ENCODE peak calls at places on chromosome 3, in nine cellular contexts. One of them, this sample, is unnamed. For H3K4me1, the result is how much of the 10 kb centered on the place peaks cover.

GRCh38 chr3:16011376-16011775 is 163.1 kb upstream of the GALNT15 start:
- DNase-seq in HCT116: no peak
- DNase-seq in Peyer's patch: no peak
- DNase-seq in gastrocnemius medialis: no peak
- DNase-seq in tibial nerve: no peak
- DNase-seq in A549: no peak
- DNase-seq in sigmoid colon: no peak
- DNase-seq in transverse colon: no peak
- DNase-seq in body of pancreas: no peak
- DNase-seq in this sample: no peak

GRCh38 chr3:13073042-13073906 is at the start of gene IQSEC1:
- DNase-seq in gastrocnemius medialis: no peak
- DNase-seq in body of pancreas: peak
- DNase-seq in transverse colon: peak
- DNase-seq in tibial nerve: no peak
- DNase-seq in A549: no peak
- DNase-seq in sigmoid colon: no peak
- DNase-seq in Peyer's patch: peak
- DNase-seq in HCT116: no peak
- DNase-seq in this sample: peak

GRCh38 chr3:146125946-146126345 is 35.0 kb downstream of the PLOD2 start:
- DNase-seq in transverse colon: no peak
- DNase-seq in HCT116: no peak
- DNase-seq in A549: peak
- DNase-seq in tibial nerve: no peak
- DNase-seq in Peyer's patch: no peak
- DNase-seq in sigmoid colon: no peak
- DNase-seq in body of pancreas: no peak
- DNase-seq in gastrocnemius medialis: no peak
- DNase-seq in this sample: no peak

GRCh38 chr3:86973440-86973839 is 17.5 kb downstream of the VGLL3 start:
- DNase-seq in HCT116: no peak
- DNase-seq in transverse colon: no peak
- DNase-seq in sigmoid colon: no peak
- DNase-seq in body of pancreas: no peak
- DNase-seq in tibial nerve: no peak
- DNase-seq in gastrocnemius medialis: peak
- DNase-seq in A549: peak
- DNase-seq in Peyer's patch: no peak
- DNase-seq in this sample: no peak

GRCh38 chr3:194869482-194870169 is 183.9 kb downstream of the FAM43A start:
- DNase-seq in Peyer's patch: peak
- DNase-seq in body of pancreas: no peak
- DNase-seq in sigmoid colon: no peak
- DNase-seq in gastrocnemius medialis: no peak
- DNase-seq in tibial nerve: no peak
- DNase-seq in A549: peak
- DNase-seq in transverse colon: no peak
- DNase-seq in HCT116: peak
- DNase-seq in this sample: no peak

GRCh38 chr3:127764841-127765362 is 57.4 kb downstream of the MGLL start:
- DNase-seq in transverse colon: no peak
- DNase-seq in body of pancreas: no peak
- DNase-seq in sigmoid colon: no peak
- DNase-seq in tibial nerve: no peak
- DNase-seq in Peyer's patch: no peak
- DNase-seq in A549: no peak
- DNase-seq in HCT116: no peak
- DNase-seq in gastrocnemius medialis: no peak
- DNase-seq in this sample: no peak

GRCh38 chr3:160006282-160007163 is 17.9 kb downstream of the IL12A start:
- DNase-seq in gastrocnemius medialis: peak
- DNase-seq in Peyer's patch: peak
- DNase-seq in transverse colon: peak
- DNase-seq in body of pancreas: peak
- DNase-seq in sigmoid colon: peak
- DNase-seq in A549: peak
- DNase-seq in tibial nerve: peak
- DNase-seq in HCT116: peak
- DNase-seq in this sample: peak

GRCh38 chr3:112814256-112814655 is 32.4 kb downstream of the CD200R1L start:
- DNase-seq in body of pancreas: no peak
- DNase-seq in transverse colon: no peak
- DNase-seq in A549: peak
- DNase-seq in Peyer's patch: no peak
- DNase-seq in HCT116: peak
- DNase-seq in sigmoid colon: no peak
- DNase-seq in gastrocnemius medialis: no peak
- DNase-seq in tibial nerve: peak
- DNase-seq in this sample: no peak

GRCh38 chr3:141681390-141681780 is 56.7 kb upstream of the RNF7 start:
- DNase-seq in Peyer's patch: no peak
- DNase-seq in tibial nerve: no peak
- DNase-seq in HCT116: no peak
- DNase-seq in A549: no peak
- DNase-seq in sigmoid colon: no peak
- DNase-seq in gastrocnemius medialis: no peak
- DNase-seq in transverse colon: no peak
- DNase-seq in body of pancreas: no peak
- DNase-seq in this sample: no peak

GRCh38 chr3:38617586-38617985 is 31.9 kb downstream of the SCN5A start:
- DNase-seq in A549: no peak
- DNase-seq in tibial nerve: no peak
- DNase-seq in sigmoid colon: no peak
- DNase-seq in gastrocnemius medialis: no peak
- DNase-seq in body of pancreas: no peak
- DNase-seq in HCT116: no peak
- DNase-seq in Peyer's patch: no peak
- DNase-seq in transverse colon: no peak
- DNase-seq in this sample: no peak

GRCh38 chr3:96347289-96347688 is 467.1 kb upstream of the EPHA6 start:
- DNase-seq in transverse colon: no peak
- DNase-seq in HCT116: no peak
- DNase-seq in sigmoid colon: no peak
- DNase-seq in A549: no peak
- DNase-seq in tibial nerve: no peak
- DNase-seq in gastrocnemius medialis: no peak
- DNase-seq in body of pancreas: no peak
- DNase-seq in Peyer's patch: no peak
- DNase-seq in this sample: no peak

GRCh38 chr3:108511490-108511889 is 1.1 kb upstream of the MYH15 start:
- DNase-seq in sigmoid colon: no peak
- DNase-seq in tibial nerve: no peak
- DNase-seq in gastrocnemius medialis: no peak
- DNase-seq in Peyer's patch: no peak
- DNase-seq in HCT116: no peak
- DNase-seq in transverse colon: no peak
- DNase-seq in body of pancreas: no peak
- DNase-seq in A549: no peak
- DNase-seq in this sample: no peak

GRCh38 chr3:53588122-53588521 is 93.7 kb downstream of the CACNA1D start:
- DNase-seq in A549: peak
- DNase-seq in tibial nerve: no peak
- DNase-seq in sigmoid colon: no peak
- DNase-seq in HCT116: no peak
- DNase-seq in Peyer's patch: no peak
- DNase-seq in body of pancreas: no peak
- DNase-seq in transverse colon: no peak
- DNase-seq in gastrocnemius medialis: no peak
- DNase-seq in this sample: no peak

GRCh38 chr3:53591646-53592045 is 97.2 kb downstream of the CACNA1D start:
- DNase-seq in Peyer's patch: no peak
- DNase-seq in body of pancreas: no peak
- DNase-seq in A549: no peak
- DNase-seq in gastrocnemius medialis: no peak
- DNase-seq in sigmoid colon: no peak
- DNase-seq in transverse colon: no peak
- DNase-seq in tibial nerve: no peak
- DNase-seq in HCT116: no peak
- DNase-seq in this sample: no peak

GRCh38 chr3:53590606-53591005 is 96.2 kb downstream of the CACNA1D start:
- DNase-seq in transverse colon: no peak
- DNase-seq in body of pancreas: no peak
- DNase-seq in Peyer's patch: no peak
- DNase-seq in HCT116: no peak
- DNase-seq in tibial nerve: no peak
- DNase-seq in gastrocnemius medialis: no peak
- DNase-seq in sigmoid colon: no peak
- DNase-seq in A549: no peak
- DNase-seq in this sample: no peak

GRCh38 chr3:53589201-53589600 is 94.8 kb downstream of the CACNA1D start:
- DNase-seq in transverse colon: no peak
- DNase-seq in sigmoid colon: no peak
- DNase-seq in Peyer's patch: no peak
- DNase-seq in gastrocnemius medialis: no peak
- DNase-seq in A549: no peak
- DNase-seq in body of pancreas: no peak
- DNase-seq in HCT116: no peak
- DNase-seq in tibial nerve: no peak
- DNase-seq in this sample: no peak

GRCh38 chr3:53589806-53590205 is 95.4 kb downstream of the CACNA1D start:
- DNase-seq in gastrocnemius medialis: no peak
- DNase-seq in Peyer's patch: no peak
- DNase-seq in HCT116: no peak
- DNase-seq in sigmoid colon: no peak
- DNase-seq in body of pancreas: no peak
- DNase-seq in tibial nerve: no peak
- DNase-seq in transverse colon: no peak
- DNase-seq in A549: no peak
- DNase-seq in this sample: no peak
- H3K27ac ChIP-seq in gastrocnemius medialis: no peak
- H3K27ac ChIP-seq in Peyer's patch: no peak
- H3K27ac ChIP-seq in HCT116: no peak
- H3K27ac ChIP-seq in sigmoid colon: no peak
- H3K27ac ChIP-seq in body of pancreas: no peak
- H3K27ac ChIP-seq in tibial nerve: no peak
- H3K27ac ChIP-seq in transverse colon: no peak
- H3K27ac ChIP-seq in A549: no peak
- H3K27ac ChIP-seq in this sample: no peak

DNA sequence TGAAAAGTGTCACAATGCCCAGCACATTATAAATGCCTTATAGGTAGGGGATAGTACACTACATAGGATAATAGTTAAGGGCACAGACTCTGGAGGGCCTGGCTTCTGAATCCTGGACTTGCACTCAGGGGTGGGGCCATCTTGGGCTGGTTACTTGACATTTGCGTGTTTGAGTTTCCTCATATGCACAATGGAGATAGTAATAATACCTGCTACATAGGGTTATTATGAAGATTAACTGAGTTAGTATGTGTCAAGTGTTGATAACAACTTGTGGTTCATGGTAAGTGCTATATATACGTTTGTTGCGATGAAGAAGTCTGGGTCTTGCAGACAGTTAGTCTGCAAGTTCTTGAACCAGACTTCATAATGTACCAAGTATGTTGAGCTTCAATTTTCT is 37.0 kb downstream of the MITF start:
- DNase-seq in tibial nerve: no peak
- DNase-seq in HCT116: no peak
- DNase-seq in sigmoid colon: no peak
- DNase-seq in Peyer's patch: no peak
- DNase-seq in transverse colon: no peak
- DNase-seq in body of pancreas: no peak
- DNase-seq in A549: no peak
- DNase-seq in gastrocnemius medialis: no peak
- DNase-seq in this sample: no peak
- H3K4me1 ChIP-seq in tibial nerve: under half
- H3K4me1 ChIP-seq in HCT116: under half
- H3K4me1 ChIP-seq in sigmoid colon: under half
- H3K4me1 ChIP-seq in Peyer's patch: under half
- H3K4me1 ChIP-seq in transverse colon: under half
- H3K4me1 ChIP-seq in body of pancreas: under half
- H3K4me1 ChIP-seq in A549: under half
- H3K4me1 ChIP-seq in gastrocnemius medialis: half or more
- H3K4me1 ChIP-seq in this sample: under half

GRCh38 chr3:197750396-197750831 is 731 bp downstream of the FYTTD1 start:
- DNase-seq in HCT116: no peak
- DNase-seq in sigmoid colon: peak
- DNase-seq in body of pancreas: peak
- DNase-seq in A549: peak
- DNase-seq in tibial nerve: peak
- DNase-seq in gastrocnemius medialis: peak
- DNase-seq in Peyer's patch: peak
- DNase-seq in transverse colon: peak
- DNase-seq in this sample: peak
- TF ChIP-seq POLR2A in HCT116: no peak
- TF ChIP-seq POLR2A in sigmoid colon: peak
- TF ChIP-seq POLR2A in body of pancreas: peak
- TF ChIP-seq POLR2A in A549: no peak
- TF ChIP-seq POLR2A in tibial nerve: no peak
- TF ChIP-seq POLR2A in gastrocnemius medialis: no peak
- TF ChIP-seq POLR2A in Peyer's patch: peak
- TF ChIP-seq POLR2A in transverse colon: no peak
- TF ChIP-seq POLR2A in this sample: no peak

GRCh38 chr3:27557411-27557810 is 73.2 kb upstream of the SLC4A7 start:
- DNase-seq in tibial nerve: no peak
- DNase-seq in sigmoid colon: no peak
- DNase-seq in A549: no peak
- DNase-seq in body of pancreas: no peak
- DNase-seq in HCT116: no peak
- DNase-seq in transverse colon: no peak
- DNase-seq in gastrocnemius medialis: no peak
- DNase-seq in Peyer's patch: no peak
- DNase-seq in this sample: no peak

GRCh38 chr3:27556854-27557253 is 72.7 kb upstream of the SLC4A7 start:
- DNase-seq in sigmoid colon: no peak
- DNase-seq in HCT116: no peak
- DNase-seq in gastrocnemius medialis: no peak
- DNase-seq in A549: no peak
- DNase-seq in body of pancreas: no peak
- DNase-seq in tibial nerve: no peak
- DNase-seq in Peyer's patch: no peak
- DNase-seq in transverse colon: no peak
- DNase-seq in this sample: no peak

GRCh38 chr3:27553868-27554540 is 69.8 kb upstream of the SLC4A7 start:
- DNase-seq in A549: peak
- DNase-seq in tibial nerve: no peak
- DNase-seq in gastrocnemius medialis: no peak
- DNase-seq in Peyer's patch: no peak
- DNase-seq in body of pancreas: no peak
- DNase-seq in HCT116: no peak
- DNase-seq in transverse colon: no peak
- DNase-seq in sigmoid colon: no peak
- DNase-seq in this sample: no peak

GRCh38 chr3:27559381-27559780 is 75.2 kb upstream of the SLC4A7 start:
- DNase-seq in Peyer's patch: no peak
- DNase-seq in HCT116: no peak
- DNase-seq in A549: no peak
- DNase-seq in body of pancreas: no peak
- DNase-seq in transverse colon: no peak
- DNase-seq in sigmoid colon: no peak
- DNase-seq in tibial nerve: no peak
- DNase-seq in gastrocnemius medialis: no peak
- DNase-seq in this sample: no peak

DNA sequence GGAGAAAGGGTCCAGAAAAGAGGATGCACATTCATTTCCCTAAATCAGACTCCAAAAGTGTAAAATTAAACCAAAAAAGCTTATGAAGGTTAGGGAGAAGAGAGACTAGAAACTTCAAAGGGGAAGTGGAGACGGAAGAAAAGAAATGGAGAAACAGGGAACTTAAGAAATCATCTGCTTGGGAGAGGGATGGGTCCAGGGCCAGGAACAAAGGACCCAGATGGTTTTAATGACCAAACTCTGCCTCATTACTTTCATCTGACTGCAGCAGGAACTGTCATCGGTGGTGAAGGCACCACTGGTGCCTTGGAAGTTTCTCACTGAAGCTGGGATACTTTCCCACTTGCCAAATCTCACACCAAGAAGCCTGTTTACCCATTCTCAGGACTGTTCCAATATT is 70.5 kb upstream of the SLC4A7 start:
- DNase-seq in Peyer's patch: no peak
- DNase-seq in transverse colon: no peak
- DNase-seq in sigmoid colon: no peak
- DNase-seq in body of pancreas: no peak
- DNase-seq in tibial nerve: no peak
- DNase-seq in HCT116: no peak
- DNase-seq in gastrocnemius medialis: peak
- DNase-seq in A549: no peak
- DNase-seq in this sample: no peak
- H3K27ac ChIP-seq in Peyer's patch: no peak
- H3K27ac ChIP-seq in transverse colon: no peak
- H3K27ac ChIP-seq in sigmoid colon: peak
- H3K27ac ChIP-seq in body of pancreas: no peak
- H3K27ac ChIP-seq in tibial nerve: no peak
- H3K27ac ChIP-seq in HCT116: no peak
- H3K27ac ChIP-seq in gastrocnemius medialis: no peak
- H3K27ac ChIP-seq in A549: peak
- H3K27ac ChIP-seq in this sample: no peak